ENCODE peak calls at places on chromosomes 11 and 22, in seven cellular contexts. Y, Z, U, K, H, B and I are unnamed samples.

GRCh38 chr22:33640900-33641299 is 279.4 kb downstream of the LARGE1 start:
- DNase-seq in Y (no peak), Z (no peak), U (no peak), K (no peak), H (no peak), B (no peak), I (no peak)

GRCh38 chr11:86735462-86736302 is 63.3 kb upstream of the ME3 start:
- DNase-seq in Y (no peak), Z (peak; percentile 87), U (no peak), K (no peak), H (peak; percentile 83), B (no peak), I (peak; percentile 91)

GRCh38 chr11:118705111-118705741 is 25.8 kb upstream of the TREH start:
- DNase-seq in Y (peak; percentile 43), Z (no peak), U (no peak), K (no peak), H (no peak), B (no peak), I (no peak)

GRCh38 chr11:8768625-8769333 is 86.2 kb downstream of the RPL27A start:
- DNase-seq in Y (no peak), Z (peak; percentile 69), U (no peak), K (no peak), H (peak; percentile 64), B (peak; percentile 17), I (peak; percentile 96)

GRCh38 chr11:96015911-96016565 is 92.1 kb upstream of the MTMR2 start:
- DNase-seq in Y (no peak), Z (no peak), U (no peak), K (no peak), H (no peak), B (no peak), I (peak; percentile 18)

GRCh38 chr11:87421422-87421821 is 383.7 kb downstream of the TMEM135 start:
- DNase-seq in Y (peak; percentile 3), Z (peak; percentile 94), U (peak; percentile 71), K (no peak), H (peak; percentile 83), B (peak; percentile 54), I (peak; percentile 84)

GRCh38 chr11:66559141-66559861 is 9.1 kb downstream of the CTSF start:
- DNase-seq in Y (no peak), Z (peak; percentile 14), U (no peak), K (no peak), H (no peak), B (no peak), I (peak; percentile 33)

GRCh38 chr22:38398609-38399401 is 56.2 kb downstream of the KCNJ4 start:
- DNase-seq in Y (peak; percentile 77), Z (peak; percentile 56), U (peak; percentile 95), K (peak; percentile 98), H (peak; percentile 72), B (peak; percentile 97), I (peak; percentile 78)

GRCh38 chr11:44978279-44978960 is 27.7 kb upstream of the TP53I11 start:
- DNase-seq in Y (no peak), Z (no peak), U (no peak), K (no peak), H (peak; percentile 11), B (no peak), I (peak; percentile 21)

GRCh38 chr22:35703861-35704584 is 13.6 kb upstream of the APOL5 start:
- DNase-seq in Y (no peak), Z (no peak), U (no peak), K (no peak), H (peak; percentile 45), B (no peak), I (peak; percentile 31)

GRCh38 chr11:122101625-122102291 is 14.3 kb downstream of the BLID start:
- DNase-seq in Y (peak; percentile 83), Z (peak; percentile 89), U (peak; percentile 35), K (peak; percentile 53), H (peak; percentile 83), B (peak; percentile 81), I (peak; percentile 93)

GRCh38 chr11:111762981-111763643 is 3.1 kb downstream of the PPP2R1B start:
- DNase-seq in Y (no peak), Z (peak; percentile 44), U (no peak), K (no peak), H (peak; percentile 29), B (no peak), I (peak; percentile 24)

GRCh38 chr11:2517386-2518064 is 72.7 kb downstream of the KCNQ1 start:
- DNase-seq in Y (no peak), Z (no peak), U (no peak), K (peak; percentile 46), H (no peak), B (peak; percentile 32), I (no peak)

GRCh38 chr11:44992181-44992582 is 41.5 kb upstream of the TP53I11 start:
- DNase-seq in Y (no peak), Z (no peak), U (no peak), K (no peak), H (no peak), B (peak; percentile 24), I (no peak)

GRCh38 chr11:14422052-14422813 is 63.2 kb upstream of the RRAS2 start:
- DNase-seq in Y (peak; percentile 9), Z (peak; percentile 100), U (peak; percentile 27), K (peak; percentile 65), H (peak; percentile 100), B (peak; percentile 80), I (peak; percentile 100)

GRCh38 chr22:48224332-48224731 is 1461.9 kb downstream of the TBC1D22A start:
- DNase-seq in Y (no peak), Z (no peak), U (no peak), K (no peak), H (no peak), B (no peak), I (no peak)

GRCh38 chr11:14109742-14110141 is 147.2 kb downstream of the SPON1 start:
- DNase-seq in Y (no peak), Z (no peak), U (no peak), K (no peak), H (no peak), B (no peak), I (no peak)